ENCODE peak calls at places on chromosomes 4 and X, in nine cellular contexts. I is nephron progenitor cell, P is cardiac fibroblast, R is dorsolateral prefrontal cortex, L is astrocyte of the cerebellum, J is psoas muscle, W is mammary epithelial cell, Z is AG10803, S is progenitor cell of endocrine pancreas. X is an unnamed sample.

GRCh38 chrX:154748712-154749339 is 2.1 kb downstream of the GAB3 start:
- DNase-seq in I (peak), Z (no peak), L (no peak), R (no peak), W (peak), P (peak), J (no peak), S (no peak), X (no peak)

GRCh38 chrX:108396188-108396885 is 41.9 kb downstream of the COL4A6 start:
- DNase-seq in J (no peak), Z (no peak), I (no peak), P (no peak), S (no peak), L (no peak), W (peak), R (no peak), X (no peak)

GRCh38 chr4:188106454-188106853 is 2.9 kb downstream of the TRIML2 start:
- DNase-seq in J (no peak), S (no peak), P (no peak), I (no peak), R (no peak), L (no peak), Z (no peak), W (no peak), X (peak)

GRCh38 chrX:34332336-34332735 is 200.2 kb upstream of the FAM47A start:
- DNase-seq in W (no peak), L (no peak), S (no peak), P (peak), R (no peak), I (no peak), J (no peak), Z (no peak), X (no peak)

GRCh38 chr4:106201373-106201772 is 114.6 kb downstream of the TBCK start:
- DNase-seq in P (peak), J (no peak), S (no peak), L (no peak), Z (peak), R (no peak), W (peak), I (no peak), X (no peak)

GRCh38 chr4:173001571-173001970 is 167.0 kb upstream of the GALNT7 start:
- DNase-seq in W (peak), L (peak), I (no peak), R (no peak), Z (peak), J (no peak), S (no peak), P (peak), X (no peak)

GRCh38 chr4:105329081-105329480 is 144.8 kb downstream of the PPA2 start:
- DNase-seq in L (no peak), J (no peak), I (no peak), P (no peak), S (no peak), Z (no peak), R (no peak), W (no peak), X (no peak)

GRCh38 chr4:173420324-173420752 is 21.4 kb upstream of the SCRG1 start:
- DNase-seq in P (peak), L (no peak), J (no peak), S (no peak), I (no peak), Z (peak), R (no peak), W (no peak), X (no peak)

GRCh38 chr4:108950158-108950915 is 187.5 kb upstream of the ETNPPL start:
- DNase-seq in S (no peak), P (no peak), L (no peak), W (no peak), Z (peak), I (no peak), R (no peak), J (no peak), X (no peak)

GRCh38 chr4:94431388-94431787 is 20.4 kb upstream of the PDLIM5 start:
- DNase-seq in R (no peak), L (no peak), J (no peak), W (no peak), S (no peak), P (no peak), Z (no peak), I (no peak), X (no peak)

GRCh38 chr4:84852081-84852480 is 114.4 kb downstream of the WDFY3 start:
- DNase-seq in Z (no peak), R (no peak), S (no peak), W (peak), I (no peak), P (peak), L (peak), J (no peak), X (no peak)

GRCh38 chr4:112361181-112361791 is 64.1 kb downstream of the ALPK1 start:
- DNase-seq in J (no peak), I (no peak), P (peak), L (peak), W (peak), S (no peak), Z (peak), R (no peak), X (no peak)

GRCh38 chr4:143307536-143307935 is 29.1 kb upstream of the GAB1 start:
- DNase-seq in Z (no peak), P (no peak), I (no peak), S (no peak), L (no peak), W (no peak), R (no peak), J (no peak), X (no peak)

GRCh38 chr4:118772149-118773081 is 63.5 kb downstream of the SEC24D start:
- DNase-seq in W (peak), L (no peak), S (no peak), P (peak), R (no peak), I (no peak), Z (peak), J (no peak), X (no peak)

GRCh38 chrX:9611436-9612145 is 146.7 kb downstream of the TBL1X start:
- DNase-seq in S (no peak), L (no peak), I (no peak), R (peak), Z (peak), P (no peak), W (no peak), J (no peak), X (no peak)

GRCh38 chr4:8580321-8581093 is at the start of gene GPR78:
- DNase-seq in S (peak), L (no peak), Z (peak), R (no peak), I (peak), W (peak), J (peak), P (peak), X (no peak)

GRCh38 chr4:96352051-96352517 is 512.2 kb downstream of the PDHA2 start:
- DNase-seq in P (peak), Z (no peak), I (peak), J (no peak), S (no peak), L (peak), W (peak), R (no peak), X (no peak)
- TF ChIP-seq CTCF in P (peak), Z (no peak), I (peak), J (peak), S (peak), L (peak), W (peak), R (peak), X (peak)

DNA sequence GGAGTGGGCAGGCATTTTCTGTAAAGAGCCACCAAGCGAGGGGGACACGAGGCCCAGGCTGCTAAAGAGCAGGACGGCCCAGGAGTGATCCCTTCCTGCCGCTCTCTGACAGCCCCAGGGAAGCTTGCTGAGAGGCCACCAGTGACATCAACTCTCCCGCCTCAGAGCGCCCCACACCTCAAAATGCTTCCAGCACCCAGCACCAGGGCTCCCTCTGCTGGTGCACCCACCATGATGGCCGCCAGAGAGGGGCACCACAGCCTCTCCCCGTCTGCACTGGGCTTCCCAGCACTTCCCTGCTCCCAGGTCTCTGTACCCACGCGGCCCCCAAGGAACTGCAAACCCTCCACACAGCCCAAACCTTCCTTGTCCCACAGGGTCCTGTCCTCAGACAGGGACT is 40.4 kb downstream of the GAK start:
- DNase-seq in I (peak), L (no peak), J (no peak), S (no peak), P (peak), W (no peak), Z (no peak), R (no peak), X (no peak)
- TF ChIP-seq CTCF in I (peak), L (peak), J (no peak), S (peak), P (peak), W (no peak), Z (peak), R (no peak), X (peak)

GRCh38 chr4:120506536-120506935 is 416.0 kb downstream of the PRDM5 start:
- DNase-seq in W (no peak), Z (no peak), I (no peak), L (no peak), J (no peak), S (no peak), R (no peak), P (no peak), X (no peak)

GRCh38 chr4:120509222-120509621 is 413.3 kb downstream of the PRDM5 start:
- DNase-seq in J (no peak), L (no peak), P (no peak), I (no peak), R (no peak), W (no peak), S (no peak), Z (no peak), X (no peak)

GRCh38 chr4:120509719-120510118 is 412.8 kb downstream of the PRDM5 start:
- DNase-seq in Z (no peak), W (no peak), P (no peak), S (no peak), J (no peak), L (no peak), I (no peak), R (no peak), X (no peak)
- TF ChIP-seq CTCF in Z (no peak), W (no peak), P (no peak), S (no peak), J (no peak), L (no peak), I (no peak), R (no peak), X (no peak)

DNA sequence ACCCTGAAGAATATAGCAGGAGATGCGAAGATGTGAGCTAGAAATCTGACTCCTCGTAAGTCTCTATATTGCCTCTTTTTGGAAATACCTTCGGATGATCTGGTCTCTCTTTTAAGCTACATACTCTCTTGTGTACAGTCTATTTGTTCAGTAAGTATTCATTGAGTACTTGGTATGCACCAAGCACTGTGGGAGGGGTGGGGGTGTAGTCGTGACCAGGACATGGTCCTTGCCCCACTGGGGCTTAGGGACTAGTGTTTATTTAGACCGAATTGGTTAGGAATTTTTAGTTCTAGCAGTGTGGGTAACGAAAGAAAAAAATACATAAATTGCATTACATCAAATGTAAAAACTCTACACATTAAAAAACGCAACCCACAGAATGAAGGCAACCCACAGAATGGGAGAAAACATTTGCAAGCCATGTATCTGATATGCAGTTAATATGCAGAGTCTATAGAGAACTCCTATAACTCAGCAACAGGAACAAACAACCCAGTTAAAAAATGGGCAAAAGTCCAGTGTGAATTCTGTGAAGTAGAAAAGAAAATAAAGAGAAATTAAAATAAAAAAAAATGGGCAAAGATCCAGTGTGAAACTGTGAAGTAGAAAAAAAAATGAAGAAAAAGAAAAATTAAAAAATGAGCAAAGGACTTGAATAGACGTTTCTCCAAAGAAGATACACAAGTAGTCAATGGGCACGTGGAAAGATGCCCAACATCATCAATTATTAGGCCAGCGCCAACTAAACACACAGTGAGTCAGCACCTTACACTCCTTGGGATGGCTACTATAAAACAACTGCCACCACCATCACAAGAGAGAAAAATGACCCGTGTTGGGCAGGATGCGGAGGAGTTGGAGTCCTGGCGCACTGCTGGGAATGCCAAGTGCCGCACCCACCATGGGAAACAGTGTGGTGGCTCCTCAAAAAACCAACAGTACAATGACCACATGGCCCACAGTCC is 43.9 kb downstream of the RGS12 start:
- DNase-seq in L (no peak), J (no peak), S (no peak), I (no peak), Z (no peak), R (no peak), P (no peak), W (no peak), X (no peak)
- TF ChIP-seq CTCF in L (no peak), J (no peak), S (no peak), I (no peak), Z (no peak), R (no peak), P (no peak), W (no peak), X (no peak)

DNA sequence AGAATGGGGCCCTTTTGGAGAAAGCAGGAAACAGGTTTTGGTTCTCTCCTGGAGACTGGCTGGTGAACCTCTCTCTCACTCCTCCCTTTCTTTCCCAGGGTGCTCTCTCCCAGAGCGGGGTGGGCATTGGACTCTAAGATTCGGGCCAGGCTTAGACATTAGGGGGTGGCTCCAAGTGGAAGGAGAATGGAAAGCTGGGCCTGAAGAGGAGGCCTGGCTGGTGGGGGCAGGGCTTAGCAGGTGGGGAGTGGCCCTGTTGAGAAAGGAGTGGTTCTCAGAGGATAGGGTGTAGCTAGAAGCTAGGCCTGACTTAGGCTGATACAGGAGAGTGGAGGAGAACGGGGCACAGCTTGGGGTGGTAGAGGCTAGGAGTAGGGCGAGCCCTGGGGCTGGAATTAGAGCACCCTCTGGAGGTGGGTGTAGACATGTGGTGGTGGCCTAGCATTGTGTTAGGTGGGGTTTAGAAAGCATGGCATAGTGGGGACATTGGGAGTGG is 5.7 kb downstream of the PLP2 start:
- DNase-seq in L (no peak), P (no peak), I (no peak), R (no peak), Z (no peak), W (peak), J (no peak), S (no peak), X (no peak)
- TF ChIP-seq CTCF in L (no peak), P (no peak), I (no peak), R (no peak), Z (no peak), W (no peak), J (peak), S (no peak), X (no peak)

GRCh38 chrX:11334165-11334564 is 41.0 kb downstream of the AMELX start:
- DNase-seq in Z (no peak), I (no peak), J (no peak), P (no peak), S (no peak), L (no peak), W (peak), R (no peak), X (no peak)
- TF ChIP-seq CTCF in Z (no peak), I (no peak), J (no peak), P (no peak), S (no peak), L (no peak), W (no peak), R (no peak), X (no peak)